ENCODE peak calls at places on chromosome 6, in ten cellular contexts. R, N, X, L, O, V, Y, I, B and P are unnamed samples.

GRCh38 chr6:155177369-155177961 is 86.3 kb upstream of the CLDN20 start:
- DNase-seq in R (peak), N (peak), X (peak), L (peak), O (peak), V (peak), Y (peak), I (no peak), B (no peak), P (no peak)

GRCh38 chr6:169371344-169372144 is 117.9 kb upstream of the THBS2 start:
- DNase-seq in R (peak), N (peak), X (no peak), L (no peak), O (peak), V (peak), Y (peak), I (no peak), B (no peak), P (peak)

GRCh38 chr6:156822747-156823206 is 45.6 kb downstream of the ARID1B start:
- DNase-seq in R (peak), N (no peak), X (no peak), L (no peak), O (no peak), V (no peak), Y (no peak), I (no peak), B (no peak), P (no peak)

GRCh38 chr6:160139420-160139851 is 17.8 kb downstream of the SLC22A1 start:
- DNase-seq in R (no peak), N (no peak), X (no peak), L (no peak), O (peak), V (no peak), Y (no peak), I (no peak), B (no peak), P (no peak)

GRCh38 chr6:30678964-30679726 is 6.3 kb upstream of the DHX16 start:
- DNase-seq in R (peak), N (no peak), X (peak), L (peak), O (peak), V (peak), Y (peak), I (no peak), B (no peak), P (peak)

GRCh38 chr6:156828280-156828703 is 51.1 kb downstream of the ARID1B start:
- DNase-seq in R (no peak), N (peak), X (peak), L (no peak), O (peak), V (peak), Y (peak), I (no peak), B (no peak), P (no peak)

GRCh38 chr6:55016261-55016660 is 158.1 kb upstream of the HCRTR2 start:
- DNase-seq in R (no peak), N (no peak), X (no peak), L (no peak), O (no peak), V (no peak), Y (no peak), I (no peak), B (no peak), P (no peak)

GRCh38 chr6:15441215-15441868 is 195.5 kb downstream of the JARID2 start:
- DNase-seq in R (peak), N (peak), X (peak), L (peak), O (peak), V (peak), Y (peak), I (no peak), B (no peak), P (peak)

GRCh38 chr6:85464722-85465150 is 14.9 kb downstream of the NT5E start:
- DNase-seq in R (no peak), N (peak), X (peak), L (peak), O (peak), V (no peak), Y (no peak), I (no peak), B (no peak), P (no peak)

GRCh38 chr6:53794073-53794719 is 609 bp upstream of the LRRC1 start:
- DNase-seq in R (peak), N (peak), X (peak), L (peak), O (peak), V (no peak), Y (peak), I (peak), B (no peak), P (peak)

GRCh38 chr6:53979468-53980067 is 131.7 kb upstream of the MLIP start:
- DNase-seq in R (peak), N (peak), X (peak), L (peak), O (peak), V (peak), Y (peak), I (no peak), B (no peak), P (no peak)

GRCh38 chr6:164085552-164086325 is 671.2 kb downstream of the QKI start:
- DNase-seq in R (no peak), N (no peak), X (no peak), L (peak), O (no peak), V (no peak), Y (no peak), I (no peak), B (no peak), P (no peak)

GRCh38 chr6:84804720-84805119 is 40.3 kb upstream of the TBX18 start:
- DNase-seq in R (no peak), N (no peak), X (no peak), L (no peak), O (no peak), V (no peak), Y (no peak), I (no peak), B (no peak), P (no peak)

GRCh38 chr6:16508959-16509358 is 252.3 kb downstream of the ATXN1 start:
- DNase-seq in R (no peak), N (no peak), X (no peak), L (no peak), O (no peak), V (no peak), Y (no peak), I (no peak), B (no peak), P (no peak)

GRCh38 chr6:33123732-33124524 is 48.1 kb downstream of the HLA-DPB1 start:
- DNase-seq in R (peak), N (peak), X (peak), L (no peak), O (peak), V (peak), Y (peak), I (no peak), B (no peak), P (no peak)

GRCh38 chr6:43901330-43902230 is 131.6 kb downstream of the VEGFA start:
- DNase-seq in R (no peak), N (no peak), X (no peak), L (no peak), O (no peak), V (no peak), Y (no peak), I (no peak), B (no peak), P (no peak)

GRCh38 chr6:17980329-17980728 is 7.1 kb downstream of the KIF13A start:
- DNase-seq in R (no peak), N (no peak), X (no peak), L (no peak), O (no peak), V (no peak), Y (no peak), I (no peak), B (no peak), P (no peak)

GRCh38 chr6:150269857-150270223 is 99.0 kb upstream of the IYD start:
- DNase-seq in R (no peak), N (peak), X (no peak), L (no peak), O (peak), V (peak), Y (peak), I (no peak), B (peak), P (no peak)

GRCh38 chr6:157710604-157711003 is 112.4 kb upstream of the SNX9 start:
- DNase-seq in R (no peak), N (no peak), X (no peak), L (no peak), O (no peak), V (no peak), Y (no peak), I (no peak), B (no peak), P (no peak)

GRCh38 chr6:14454467-14454763 is 336.8 kb downstream of the CD83 start:
- DNase-seq in R (no peak), N (no peak), X (no peak), L (no peak), O (no peak), V (peak), Y (no peak), I (no peak), B (no peak), P (no peak)

GRCh38 chr6:158565482-158566040 is 5.7 kb downstream of the TMEM181 start:
- DNase-seq in R (no peak), N (no peak), X (no peak), L (no peak), O (no peak), V (no peak), Y (no peak), I (no peak), B (no peak), P (no peak)

GRCh38 chr6:74932214-74932923 is 273.5 kb downstream of the COL12A1 start:
- DNase-seq in R (no peak), N (no peak), X (peak), L (no peak), O (no peak), V (no peak), Y (no peak), I (no peak), B (no peak), P (no peak)

GRCh38 chr6:100503043-100503442 is 38.3 kb upstream of the SIM1 start:
- DNase-seq in R (no peak), N (no peak), X (no peak), L (no peak), O (no peak), V (no peak), Y (no peak), I (no peak), B (no peak), P (no peak)

GRCh38 chr6:53432318-53433161 is 83.8 kb upstream of the ELOVL5 start:
- DNase-seq in R (no peak), N (no peak), X (peak), L (no peak), O (peak), V (no peak), Y (peak), I (no peak), B (no peak), P (no peak)

GRCh38 chr6:143205983-143206382 is 145.3 kb downstream of the AIG1 start:
- DNase-seq in R (no peak), N (no peak), X (no peak), L (no peak), O (no peak), V (no peak), Y (no peak), I (no peak), B (no peak), P (no peak)

GRCh38 chr6:30350519-30350918 is 5.6 kb downstream of the RPP21 start:
- DNase-seq in R (no peak), N (no peak), X (no peak), L (no peak), O (no peak), V (no peak), Y (no peak), I (no peak), B (no peak), P (no peak)

GRCh38 chr6:169665289-169665688 is 36.5 kb downstream of the WDR27 start:
- DNase-seq in R (no peak), N (no peak), X (no peak), L (no peak), O (no peak), V (no peak), Y (no peak), I (no peak), B (no peak), P (no peak)

GRCh38 chr6:142275146-142276006 is 26.4 kb upstream of the ADGRG6 start:
- DNase-seq in R (no peak), N (no peak), X (no peak), L (peak), O (no peak), V (no peak), Y (no peak), I (no peak), B (no peak), P (no peak)

GRCh38 chr6:15781333-15781732 is 118.5 kb upstream of the DTNBP1 start:
- DNase-seq in R (no peak), N (no peak), X (no peak), L (no peak), O (no peak), V (no peak), Y (no peak), I (no peak), B (no peak), P (no peak)

GRCh38 chr6:36787210-36787609 is 52.0 kb downstream of the CPNE5 start:
- DNase-seq in R (no peak), N (no peak), X (no peak), L (no peak), O (no peak), V (no peak), Y (no peak), I (no peak), B (no peak), P (no peak)

GRCh38 chr6:159996087-159996622 is 27.3 kb downstream of the IGF2R start:
- DNase-seq in R (no peak), N (no peak), X (no peak), L (no peak), O (no peak), V (no peak), Y (no peak), I (no peak), B (no peak), P (no peak)

GRCh38 chr6:95923518-95923917 is 92.3 kb upstream of the FUT9 start:
- DNase-seq in R (peak), N (peak), X (peak), L (no peak), O (peak), V (peak), Y (peak), I (no peak), B (no peak), P (peak)

GRCh38 chr6:52494298-52495072 is 74.3 kb downstream of the EFHC1 start:
- DNase-seq in R (no peak), N (no peak), X (no peak), L (no peak), O (no peak), V (no peak), Y (no peak), I (no peak), B (no peak), P (no peak)

GRCh38 chr6:15516378-15516777 is 146.4 kb downstream of the DTNBP1 start:
- DNase-seq in R (no peak), N (no peak), X (no peak), L (no peak), O (no peak), V (no peak), Y (no peak), I (no peak), B (no peak), P (no peak)

GRCh38 chr6:83707829-83708545 is 914 bp downstream of the SNAP91 start:
- DNase-seq in R (peak), N (no peak), X (no peak), L (peak), O (no peak), V (no peak), Y (no peak), I (no peak), B (peak), P (peak)

GRCh38 chr6:141682391-141682790 is 450.3 kb upstream of the GJE1 start:
- DNase-seq in R (no peak), N (no peak), X (no peak), L (no peak), O (no peak), V (no peak), Y (no peak), I (no peak), B (no peak), P (no peak)

GRCh38 chr6:117264487-117265424 is 602 bp upstream of the VGLL2 start:
- DNase-seq in R (peak), N (no peak), X (no peak), L (no peak), O (no peak), V (no peak), Y (no peak), I (no peak), B (no peak), P (peak)

GRCh38 chr6:157757430-157758403 is 65.3 kb upstream of the SNX9 start:
- DNase-seq in R (no peak), N (no peak), X (peak), L (no peak), O (no peak), V (peak), Y (no peak), I (no peak), B (no peak), P (no peak)

GRCh38 chr6:169853196-169854082 is 102.0 kb downstream of the ERMARD start:
- DNase-seq in R (no peak), N (no peak), X (no peak), L (no peak), O (no peak), V (no peak), Y (no peak), I (no peak), B (no peak), P (no peak)

GRCh38 chr6:134446228-134446848 is 128.4 kb upstream of the SGK1 start:
- DNase-seq in R (peak), N (no peak), X (no peak), L (no peak), O (no peak), V (no peak), Y (no peak), I (no peak), B (no peak), P (no peak)
- TF ChIP-seq CTCF in R (peak), N (peak), X (no peak), L (no peak), O (no peak), V (no peak), Y (no peak), I (no peak), B (peak), P (no peak)

DNA sequence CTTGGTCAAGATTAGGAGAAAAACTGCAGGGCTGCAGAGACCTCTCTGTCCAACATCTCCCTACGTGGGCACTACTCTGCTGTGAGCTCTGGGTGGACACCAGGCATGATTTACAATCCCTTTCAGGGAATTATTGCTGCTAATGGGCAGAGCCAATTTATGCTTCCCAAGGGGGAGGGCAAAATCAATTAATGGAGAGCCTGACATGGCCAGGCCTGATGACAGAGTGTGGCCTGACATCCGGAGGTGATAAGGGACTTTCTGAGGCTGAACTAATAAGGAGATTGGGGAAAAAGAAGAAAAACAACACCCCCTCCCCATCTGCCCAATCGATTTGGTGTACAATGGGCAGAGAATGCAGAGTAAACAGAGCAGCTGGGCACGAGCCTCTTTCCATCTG is 5.0 kb upstream of the KCNK16 start:
- DNase-seq in R (peak), N (no peak), X (no peak), L (no peak), O (no peak), V (no peak), Y (no peak), I (no peak), B (no peak), P (no peak)
- TF ChIP-seq MAX in R (no peak), N (no peak), X (no peak), L (no peak), O (no peak), V (no peak), Y (no peak), I (no peak), B (no peak), P (no peak)

GRCh38 chr6:116115781-116116180 is 10.2 kb downstream of the COL10A1 start:
- DNase-seq in R (no peak), N (no peak), X (no peak), L (no peak), O (no peak), V (peak), Y (no peak), I (no peak), B (no peak), P (no peak)

GRCh38 chr6:116108836-116109235 is 8.2 kb downstream of the NT5DC1 start:
- DNase-seq in R (peak), N (no peak), X (no peak), L (no peak), O (no peak), V (peak), Y (no peak), I (no peak), B (no peak), P (no peak)

GRCh38 chr6:116106146-116106545 is 5.5 kb downstream of the NT5DC1 start:
- DNase-seq in R (no peak), N (no peak), X (no peak), L (peak), O (no peak), V (no peak), Y (no peak), I (no peak), B (no peak), P (no peak)

GRCh38 chr6:116113386-116113785 is 12.5 kb downstream of the COL10A1 start:
- DNase-seq in R (no peak), N (no peak), X (no peak), L (no peak), O (no peak), V (no peak), Y (no peak), I (no peak), B (no peak), P (no peak)

DNA sequence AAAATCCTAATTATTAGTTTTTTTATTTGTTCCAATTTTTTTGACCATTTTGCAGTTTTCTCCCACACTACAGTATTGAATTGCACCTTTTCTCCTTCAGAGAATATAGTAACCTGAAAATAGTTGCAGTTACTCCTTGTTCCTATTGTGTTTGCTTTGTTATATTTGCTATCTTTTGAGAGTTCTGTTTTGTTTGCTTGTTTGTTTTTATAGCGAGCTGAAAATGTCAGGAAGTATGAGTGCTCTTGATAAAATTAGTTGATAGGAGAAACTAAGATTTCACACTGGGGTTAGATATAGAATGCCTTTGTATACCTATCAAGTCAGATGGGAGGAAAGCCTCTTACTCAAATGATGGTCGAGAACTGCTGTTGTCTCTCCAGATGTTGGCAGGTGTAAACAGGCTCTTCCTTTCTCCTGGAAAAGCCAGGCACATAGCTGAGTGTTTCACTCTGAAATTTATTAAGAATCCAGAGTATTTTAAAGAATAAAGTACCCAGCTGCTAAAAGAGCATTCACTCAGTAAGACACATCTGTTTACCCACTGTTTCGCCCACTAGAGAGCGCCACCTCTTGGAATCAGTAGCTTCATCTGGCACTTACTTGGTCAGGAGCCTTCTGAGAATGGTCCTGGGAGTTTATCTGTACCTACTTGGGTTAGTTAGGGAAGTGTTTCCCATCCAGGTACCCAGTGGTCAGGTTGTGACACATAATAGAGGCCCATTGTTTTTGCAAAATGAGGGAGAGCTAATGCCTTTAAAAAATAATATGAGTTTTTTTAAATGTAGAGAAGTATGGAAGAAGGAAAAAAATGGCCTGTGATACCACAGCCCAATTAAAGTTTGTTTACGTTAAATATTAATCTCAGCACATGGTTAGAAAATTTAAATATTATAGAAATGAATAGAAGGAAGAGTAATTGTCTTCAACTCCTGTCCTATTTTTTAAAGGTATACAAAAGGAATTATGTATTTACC is 11.2 kb downstream of the NT5DC1 start:
- DNase-seq in R (peak), N (peak), X (peak), L (peak), O (peak), V (peak), Y (peak), I (no peak), B (no peak), P (peak)
- TF ChIP-seq CTCF in R (peak), N (peak), X (peak), L (peak), O (peak), V (peak), Y (peak), I (peak), B (peak), P (peak)

GRCh38 chr6:165674155-165675029 is 11.4 kb upstream of the PDE10A start:
- DNase-seq in R (no peak), N (no peak), X (no peak), L (no peak), O (no peak), V (no peak), Y (no peak), I (no peak), B (no peak), P (no peak)
- TF ChIP-seq MAX in R (no peak), N (no peak), X (no peak), L (no peak), O (no peak), V (no peak), Y (no peak), I (no peak), B (no peak), P (no peak)